ENCODE peak calls at places on chromosomes 16 and 17, in eight cellular contexts. One of them, this sample, is unnamed.

GRCh38 chr16:87226926-87227650 is 90.1 kb downstream of the C16orf95 start:
- DNase-seq in ovary: no peak
- DNase-seq in breast epithelium: no peak
- DNase-seq in GM12878: no peak
- DNase-seq in uterus: no peak
- DNase-seq in sigmoid colon: no peak
- DNase-seq in H54: no peak
- DNase-seq in vagina: no peak
- DNase-seq in this sample: no peak

GRCh38 chr17:35359396-35359795 is 14.0 kb downstream of the SLFN11 start:
- DNase-seq in ovary: no peak
- DNase-seq in H54: no peak
- DNase-seq in breast epithelium: no peak
- DNase-seq in GM12878: no peak
- DNase-seq in sigmoid colon: no peak
- DNase-seq in vagina: no peak
- DNase-seq in uterus: no peak
- DNase-seq in this sample: no peak

GRCh38 chr17:58336456-58337094 is 8.0 kb upstream of the TSPOAP1 start:
- DNase-seq in breast epithelium: no peak
- DNase-seq in ovary: no peak
- DNase-seq in H54: no peak
- DNase-seq in vagina: no peak
- DNase-seq in sigmoid colon: peak; percentile 72
- DNase-seq in GM12878: no peak
- DNase-seq in uterus: no peak
- DNase-seq in this sample: no peak

GRCh38 chr17:47615766-47616424 is 33.8 kb upstream of the KPNB1 start:
- DNase-seq in sigmoid colon: no peak
- DNase-seq in ovary: no peak
- DNase-seq in GM12878: peak; percentile 16
- DNase-seq in H54: peak; percentile 19
- DNase-seq in uterus: no peak
- DNase-seq in vagina: no peak
- DNase-seq in breast epithelium: no peak
- DNase-seq in this sample: peak; percentile 41

GRCh38 chr17:37081287-37081686 is 132.5 kb downstream of the AATF start:
- DNase-seq in vagina: no peak
- DNase-seq in H54: no peak
- DNase-seq in breast epithelium: no peak
- DNase-seq in ovary: no peak
- DNase-seq in GM12878: no peak
- DNase-seq in uterus: no peak
- DNase-seq in sigmoid colon: no peak
- DNase-seq in this sample: peak; percentile 22

GRCh38 chr16:12257926-12258561 is 281.5 kb downstream of the SNX29 start:
- DNase-seq in sigmoid colon: no peak
- DNase-seq in GM12878: no peak
- DNase-seq in breast epithelium: peak; percentile 50
- DNase-seq in vagina: no peak
- DNase-seq in uterus: no peak
- DNase-seq in ovary: no peak
- DNase-seq in H54: no peak
- DNase-seq in this sample: no peak

GRCh38 chr17:73401911-73402310 is 90.1 kb upstream of the CDC42EP4 start:
- DNase-seq in vagina: no peak
- DNase-seq in H54: no peak
- DNase-seq in GM12878: no peak
- DNase-seq in sigmoid colon: no peak
- DNase-seq in uterus: no peak
- DNase-seq in ovary: peak; percentile 35
- DNase-seq in breast epithelium: no peak
- DNase-seq in this sample: no peak

GRCh38 chr17:57832299-57832698 is 17.5 kb downstream of the MRPS23 start:
- DNase-seq in uterus: no peak
- DNase-seq in vagina: no peak
- DNase-seq in H54: no peak
- DNase-seq in ovary: no peak
- DNase-seq in breast epithelium: no peak
- DNase-seq in GM12878: no peak
- DNase-seq in sigmoid colon: no peak
- DNase-seq in this sample: no peak

GRCh38 chr17:13385481-13385907 is 216.2 kb downstream of the HS3ST3A1 start:
- DNase-seq in sigmoid colon: no peak
- DNase-seq in ovary: no peak
- DNase-seq in uterus: no peak
- DNase-seq in H54: no peak
- DNase-seq in vagina: no peak
- DNase-seq in GM12878: no peak
- DNase-seq in breast epithelium: no peak
- DNase-seq in this sample: peak; percentile 8

GRCh38 chr17:20771104-20771503 is 191.6 kb downstream of the CDRT15L2 start:
- DNase-seq in GM12878: no peak
- DNase-seq in ovary: no peak
- DNase-seq in uterus: no peak
- DNase-seq in breast epithelium: no peak
- DNase-seq in vagina: no peak
- DNase-seq in sigmoid colon: no peak
- DNase-seq in H54: no peak
- DNase-seq in this sample: no peak

GRCh38 chr16:2148714-2149629 is 547 bp downstream of the RAB26 start:
- DNase-seq in GM12878: no peak
- DNase-seq in uterus: no peak
- DNase-seq in H54: peak; percentile 67
- DNase-seq in breast epithelium: no peak
- DNase-seq in sigmoid colon: no peak
- DNase-seq in vagina: no peak
- DNase-seq in ovary: peak; percentile 53
- DNase-seq in this sample: peak; percentile 64

GRCh38 chr17:28744104-28744801 is 442 bp downstream of the TRAF4 start:
- DNase-seq in breast epithelium: no peak
- DNase-seq in GM12878: no peak
- DNase-seq in vagina: no peak
- DNase-seq in uterus: peak; percentile 40
- DNase-seq in sigmoid colon: peak; percentile 74
- DNase-seq in ovary: peak; percentile 86
- DNase-seq in H54: no peak
- DNase-seq in this sample: peak; percentile 58

GRCh38 chr17:28745777-28746473 is 2.1 kb downstream of the TRAF4 start:
- DNase-seq in vagina: no peak
- DNase-seq in breast epithelium: peak; percentile 92
- DNase-seq in ovary: peak; percentile 45
- DNase-seq in GM12878: no peak
- DNase-seq in H54: peak; percentile 83
- DNase-seq in sigmoid colon: no peak
- DNase-seq in uterus: no peak
- DNase-seq in this sample: no peak

GRCh38 chr17:28744802-28745051 is 916 bp downstream of the TRAF4 start:
- DNase-seq in breast epithelium: no peak
- DNase-seq in vagina: no peak
- DNase-seq in uterus: no peak
- DNase-seq in sigmoid colon: no peak
- DNase-seq in H54: no peak
- DNase-seq in GM12878: no peak
- DNase-seq in ovary: no peak
- DNase-seq in this sample: no peak

GRCh38 chr17:28746611-28747045 is 2.8 kb downstream of the TRAF4 start:
- DNase-seq in breast epithelium: no peak
- DNase-seq in vagina: no peak
- DNase-seq in GM12878: no peak
- DNase-seq in sigmoid colon: no peak
- DNase-seq in H54: no peak
- DNase-seq in uterus: no peak
- DNase-seq in ovary: peak; percentile 45
- DNase-seq in this sample: peak; percentile 76

GRCh38 chr17:28745052-28745776 is 1.4 kb downstream of the TRAF4 start:
- DNase-seq in ovary: peak; percentile 67
- DNase-seq in breast epithelium: peak; percentile 80
- DNase-seq in GM12878: no peak
- DNase-seq in uterus: peak; percentile 46
- DNase-seq in vagina: no peak
- DNase-seq in sigmoid colon: peak; percentile 83
- DNase-seq in H54: no peak
- DNase-seq in this sample: no peak
- TF ChIP-seq POLR2A in ovary: no peak
- TF ChIP-seq POLR2A in breast epithelium: no peak
- TF ChIP-seq POLR2A in GM12878: peak; percentile 55
- TF ChIP-seq POLR2A in uterus: no peak
- TF ChIP-seq POLR2A in vagina: no peak
- TF ChIP-seq POLR2A in sigmoid colon: no peak
- TF ChIP-seq POLR2A in H54: peak; percentile 33
- TF ChIP-seq POLR2A in this sample: no peak

DNA sequence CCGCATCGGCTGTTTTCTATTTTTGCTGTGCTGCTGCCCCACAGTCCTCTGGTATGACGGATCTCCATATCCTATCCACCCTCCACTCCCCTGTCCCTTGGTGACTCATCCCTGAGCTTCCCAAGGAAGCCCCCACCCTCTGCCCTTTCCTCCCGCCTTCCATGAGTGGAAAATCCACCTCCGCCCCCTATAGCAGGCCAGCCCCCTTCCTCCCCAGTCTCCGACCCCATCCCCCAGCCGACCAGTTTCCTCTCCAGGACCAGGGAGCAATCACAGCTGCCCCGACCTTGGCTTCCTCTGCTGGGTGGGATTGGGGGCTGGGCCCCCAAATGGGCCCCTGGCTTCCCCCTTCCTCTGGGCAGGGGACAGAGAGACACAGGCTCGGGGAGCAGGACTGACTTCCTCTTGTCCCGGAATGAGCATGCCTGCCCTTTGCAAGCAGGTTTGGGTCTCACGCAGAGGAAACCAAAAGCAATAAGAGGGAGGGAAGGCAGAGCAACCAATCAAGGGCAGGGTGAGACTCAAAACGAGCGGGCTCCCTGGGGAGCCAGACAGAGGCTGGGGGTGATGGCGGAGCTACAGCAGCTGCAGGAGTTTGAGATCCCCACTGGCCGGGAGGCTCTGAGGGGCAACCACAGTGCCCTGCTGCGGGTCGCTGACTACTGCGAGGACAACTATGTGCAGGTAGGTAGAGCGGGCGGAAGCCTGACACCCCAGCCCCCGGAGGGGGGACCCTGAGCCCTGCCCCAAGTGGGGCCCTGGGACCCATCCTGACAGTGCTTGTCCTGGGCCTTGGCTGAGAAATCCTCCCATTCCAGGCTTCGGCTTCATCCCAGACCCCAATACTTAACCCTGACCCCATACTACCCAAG is at the start of the genes ABI3 and GNGT2:
- DNase-seq in vagina: no peak
- DNase-seq in breast epithelium: no peak
- DNase-seq in GM12878: peak; percentile 92
- DNase-seq in ovary: peak; percentile 44
- DNase-seq in uterus: peak; percentile 35
- DNase-seq in H54: no peak
- DNase-seq in sigmoid colon: no peak
- DNase-seq in this sample: no peak
- TF ChIP-seq POLR2A in vagina: no peak
- TF ChIP-seq POLR2A in breast epithelium: no peak
- TF ChIP-seq POLR2A in GM12878: peak; percentile 97
- TF ChIP-seq POLR2A in ovary: no peak
- TF ChIP-seq POLR2A in uterus: peak; percentile 29
- TF ChIP-seq POLR2A in H54: no peak
- TF ChIP-seq POLR2A in sigmoid colon: no peak
- TF ChIP-seq POLR2A in this sample: no peak

GRCh38 chr16:85615014-85615851 is 2.1 kb downstream of the GSE1 start:
- DNase-seq in uterus: no peak
- DNase-seq in breast epithelium: peak; percentile 93
- DNase-seq in ovary: no peak
- DNase-seq in H54: no peak
- DNase-seq in vagina: no peak
- DNase-seq in sigmoid colon: no peak
- DNase-seq in GM12878: no peak
- DNase-seq in this sample: peak; percentile 43
- TF ChIP-seq POLR2A in uterus: no peak
- TF ChIP-seq POLR2A in breast epithelium: no peak
- TF ChIP-seq POLR2A in ovary: no peak
- TF ChIP-seq POLR2A in H54: no peak
- TF ChIP-seq POLR2A in vagina: no peak
- TF ChIP-seq POLR2A in sigmoid colon: no peak
- TF ChIP-seq POLR2A in GM12878: no peak
- TF ChIP-seq POLR2A in this sample: no peak

GRCh38 chr16:81708459-81709368 is 70.4 kb upstream of the PLCG2 start:
- DNase-seq in uterus: no peak
- DNase-seq in H54: no peak
- DNase-seq in ovary: no peak
- DNase-seq in breast epithelium: no peak
- DNase-seq in vagina: no peak
- DNase-seq in sigmoid colon: no peak
- DNase-seq in GM12878: no peak
- DNase-seq in this sample: peak; percentile 50

GRCh38 chr16:81705261-81705660 is 73.8 kb upstream of the PLCG2 start:
- DNase-seq in breast epithelium: no peak
- DNase-seq in GM12878: no peak
- DNase-seq in vagina: no peak
- DNase-seq in sigmoid colon: no peak
- DNase-seq in uterus: no peak
- DNase-seq in ovary: no peak
- DNase-seq in H54: no peak
- DNase-seq in this sample: no peak

GRCh38 chr16:81706327-81707295 is 72.5 kb upstream of the PLCG2 start:
- DNase-seq in H54: no peak
- DNase-seq in uterus: no peak
- DNase-seq in sigmoid colon: no peak
- DNase-seq in GM12878: no peak
- DNase-seq in breast epithelium: no peak
- DNase-seq in vagina: no peak
- DNase-seq in ovary: no peak
- DNase-seq in this sample: no peak

GRCh38 chr16:81709369-81709900 is 69.7 kb upstream of the PLCG2 start:
- DNase-seq in breast epithelium: no peak
- DNase-seq in uterus: no peak
- DNase-seq in sigmoid colon: no peak
- DNase-seq in H54: no peak
- DNase-seq in GM12878: no peak
- DNase-seq in vagina: no peak
- DNase-seq in ovary: no peak
- DNase-seq in this sample: no peak

DNA sequence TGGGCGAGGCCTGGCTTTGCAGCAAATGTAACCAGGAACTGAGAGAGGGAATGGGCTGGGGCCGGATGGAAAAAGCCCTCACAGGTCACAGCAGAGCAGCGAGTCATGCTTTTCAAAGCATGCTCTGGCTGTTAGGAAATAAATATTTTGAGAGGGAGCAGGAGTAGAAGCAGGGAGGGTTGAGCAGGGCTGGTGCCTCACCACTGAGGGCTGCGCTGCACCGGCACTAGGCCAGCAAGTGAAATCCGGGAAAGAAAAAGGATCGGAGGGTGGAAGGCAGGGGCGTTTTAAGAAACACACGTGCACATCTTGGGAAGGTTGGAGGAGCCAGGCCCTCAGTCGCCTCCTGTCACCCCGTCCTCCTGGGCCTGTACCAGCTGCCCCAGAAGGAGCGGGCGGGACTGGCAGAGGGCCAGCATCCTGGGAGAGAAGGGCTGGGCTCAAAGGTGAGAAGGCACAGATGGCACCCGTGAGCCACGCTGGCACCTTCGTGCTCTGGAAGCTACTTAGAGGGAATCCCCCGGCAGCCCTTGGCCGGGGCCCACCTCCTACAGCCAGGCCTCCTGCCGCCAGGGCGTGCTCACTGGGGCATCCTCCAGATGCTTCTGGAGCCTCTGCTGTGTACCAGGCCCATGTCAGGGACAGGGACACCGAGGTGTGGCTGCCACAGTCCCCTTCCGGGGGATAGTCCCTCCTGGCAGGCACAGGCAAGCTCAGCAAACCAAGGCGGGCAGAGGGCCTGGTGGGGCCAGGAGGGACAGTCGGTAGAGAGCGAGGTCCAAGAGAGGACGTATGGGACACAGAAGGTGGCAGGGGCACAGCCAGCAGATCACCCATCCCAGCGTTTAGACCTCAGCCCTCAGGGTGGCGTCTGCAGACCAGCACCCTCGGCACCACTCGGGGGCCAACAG is 71.4 kb upstream of the PLCG2 start:
- DNase-seq in sigmoid colon: peak; percentile 90
- DNase-seq in uterus: no peak
- DNase-seq in ovary: peak; percentile 72
- DNase-seq in H54: peak; percentile 41
- DNase-seq in GM12878: no peak
- DNase-seq in breast epithelium: no peak
- DNase-seq in vagina: no peak
- DNase-seq in this sample: peak; percentile 63
- TF ChIP-seq POLR2A in sigmoid colon: no peak
- TF ChIP-seq POLR2A in uterus: no peak
- TF ChIP-seq POLR2A in ovary: no peak
- TF ChIP-seq POLR2A in H54: no peak
- TF ChIP-seq POLR2A in GM12878: no peak
- TF ChIP-seq POLR2A in breast epithelium: no peak
- TF ChIP-seq POLR2A in vagina: no peak
- TF ChIP-seq POLR2A in this sample: no peak

This sample was measured in A549.